ENCODE peak calls at places on chromosomes 7 and 10, in seven cellular contexts. One of them, this sample, is unnamed.

GRCh38 chr10:96512524-96512991 is 1.2 kb downstream of the TLL2 start:
- DNase-seq in RWPE1: no peak
- DNase-seq in memory B cell: no peak
- DNase-seq in NCI-H2171: no peak
- DNase-seq in iPS DF 6.9: no peak
- DNase-seq in right lobe of liver: no peak
- DNase-seq in cardiac muscle cell: peak
- DNase-seq in this sample: no peak

GRCh38 chr7:148303295-148304013 is 287.1 kb upstream of the C7orf33 start:
- DNase-seq in RWPE1: peak
- DNase-seq in memory B cell: no peak
- DNase-seq in NCI-H2171: peak
- DNase-seq in iPS DF 6.9: no peak
- DNase-seq in right lobe of liver: no peak
- DNase-seq in cardiac muscle cell: peak
- DNase-seq in this sample: no peak

GRCh38 chr7:136134503-136134902 is 157.3 kb upstream of the MTPN start:
- DNase-seq in RWPE1: peak
- DNase-seq in memory B cell: no peak
- DNase-seq in NCI-H2171: no peak
- DNase-seq in iPS DF 6.9: no peak
- DNase-seq in right lobe of liver: no peak
- DNase-seq in cardiac muscle cell: no peak
- DNase-seq in this sample: no peak

GRCh38 chr10:99279626-99280111 is 44.0 kb upstream of the HPSE2 start:
- DNase-seq in RWPE1: no peak
- DNase-seq in memory B cell: no peak
- DNase-seq in NCI-H2171: no peak
- DNase-seq in iPS DF 6.9: no peak
- DNase-seq in right lobe of liver: no peak
- DNase-seq in cardiac muscle cell: peak
- DNase-seq in this sample: no peak

GRCh38 chr7:120273476-120273975 is 551 bp downstream of the KCND2 start:
- DNase-seq in RWPE1: peak
- DNase-seq in memory B cell: no peak
- DNase-seq in NCI-H2171: peak
- DNase-seq in iPS DF 6.9: no peak
- DNase-seq in right lobe of liver: peak
- DNase-seq in cardiac muscle cell: peak
- DNase-seq in this sample: peak

GRCh38 chr10:43292745-43293676 is 26.1 kb upstream of the RASGEF1A start:
- DNase-seq in RWPE1: peak
- DNase-seq in memory B cell: peak
- DNase-seq in NCI-H2171: peak
- DNase-seq in iPS DF 6.9: no peak
- DNase-seq in right lobe of liver: no peak
- DNase-seq in cardiac muscle cell: peak
- DNase-seq in this sample: peak

GRCh38 chr10:72692897-72693598 is 1.1 kb downstream of the MCU start:
- DNase-seq in RWPE1: no peak
- DNase-seq in memory B cell: no peak
- DNase-seq in NCI-H2171: no peak
- DNase-seq in iPS DF 6.9: no peak
- DNase-seq in right lobe of liver: no peak
- DNase-seq in cardiac muscle cell: peak
- DNase-seq in this sample: peak

GRCh38 chr7:30970594-30971094 is 6.9 kb downstream of the GHRHR start:
- DNase-seq in RWPE1: no peak
- DNase-seq in memory B cell: no peak
- DNase-seq in NCI-H2171: peak
- DNase-seq in iPS DF 6.9: no peak
- DNase-seq in right lobe of liver: no peak
- DNase-seq in cardiac muscle cell: peak
- DNase-seq in this sample: no peak

GRCh38 chr7:67854236-67854635 is 857.6 kb downstream of the TYW1 start:
- DNase-seq in RWPE1: no peak
- DNase-seq in memory B cell: no peak
- DNase-seq in NCI-H2171: peak
- DNase-seq in iPS DF 6.9: no peak
- DNase-seq in right lobe of liver: no peak
- DNase-seq in cardiac muscle cell: no peak
- DNase-seq in this sample: no peak

GRCh38 chr7:27180431-27181175 is 4.4 kb downstream of the HOXA11 start:
- DNase-seq in RWPE1: no peak
- DNase-seq in memory B cell: no peak
- DNase-seq in NCI-H2171: no peak
- DNase-seq in iPS DF 6.9: no peak
- DNase-seq in right lobe of liver: no peak
- DNase-seq in cardiac muscle cell: no peak
- DNase-seq in this sample: no peak

GRCh38 chr7:73829505-73829904 is 1.3 kb upstream of the CLDN4 start:
- DNase-seq in RWPE1: no peak
- DNase-seq in memory B cell: no peak
- DNase-seq in NCI-H2171: no peak
- DNase-seq in iPS DF 6.9: no peak
- DNase-seq in right lobe of liver: no peak
- DNase-seq in cardiac muscle cell: no peak
- DNase-seq in this sample: no peak

GRCh38 chr7:87984088-87984487 is 50.0 kb downstream of the ADAM22 start:
- DNase-seq in RWPE1: no peak
- DNase-seq in memory B cell: no peak
- DNase-seq in NCI-H2171: no peak
- DNase-seq in iPS DF 6.9: no peak
- DNase-seq in right lobe of liver: no peak
- DNase-seq in cardiac muscle cell: no peak
- DNase-seq in this sample: no peak

GRCh38 chr10:84825330-84825729 is 496.9 kb downstream of the CCSER2 start:
- DNase-seq in RWPE1: peak
- DNase-seq in memory B cell: no peak
- DNase-seq in NCI-H2171: no peak
- DNase-seq in iPS DF 6.9: no peak
- DNase-seq in right lobe of liver: no peak
- DNase-seq in cardiac muscle cell: peak
- DNase-seq in this sample: no peak

GRCh38 chr10:1130226-1130625 is 74.0 kb downstream of the WDR37 start:
- DNase-seq in RWPE1: no peak
- DNase-seq in memory B cell: no peak
- DNase-seq in NCI-H2171: no peak
- DNase-seq in iPS DF 6.9: no peak
- DNase-seq in right lobe of liver: no peak
- DNase-seq in cardiac muscle cell: no peak
- DNase-seq in this sample: no peak

GRCh38 chr7:96629884-96630283 is 79.8 kb downstream of the SEM1 start:
- DNase-seq in RWPE1: no peak
- DNase-seq in memory B cell: no peak
- DNase-seq in NCI-H2171: no peak
- DNase-seq in iPS DF 6.9: no peak
- DNase-seq in right lobe of liver: no peak
- DNase-seq in cardiac muscle cell: no peak
- DNase-seq in this sample: no peak

GRCh38 chr10:90087197-90088007 is 386.0 kb downstream of the KIF20B start:
- DNase-seq in RWPE1: peak
- DNase-seq in memory B cell: no peak
- DNase-seq in NCI-H2171: no peak
- DNase-seq in iPS DF 6.9: no peak
- DNase-seq in right lobe of liver: no peak
- DNase-seq in cardiac muscle cell: peak
- DNase-seq in this sample: no peak

GRCh38 chr7:106199813-106200364 is 84.9 kb downstream of the NAMPT start:
- DNase-seq in RWPE1: no peak
- DNase-seq in memory B cell: no peak
- DNase-seq in NCI-H2171: no peak
- DNase-seq in iPS DF 6.9: no peak
- DNase-seq in right lobe of liver: no peak
- DNase-seq in cardiac muscle cell: no peak
- DNase-seq in this sample: no peak

GRCh38 chr10:68665841-68666240 is 55.2 kb upstream of the CCAR1 start:
- DNase-seq in RWPE1: no peak
- DNase-seq in memory B cell: no peak
- DNase-seq in NCI-H2171: no peak
- DNase-seq in iPS DF 6.9: no peak
- DNase-seq in right lobe of liver: no peak
- DNase-seq in cardiac muscle cell: peak
- DNase-seq in this sample: peak

GRCh38 chr7:39458346-39458745 is 107.9 kb upstream of the YAE1 start:
- DNase-seq in RWPE1: no peak
- DNase-seq in memory B cell: no peak
- DNase-seq in NCI-H2171: no peak
- DNase-seq in iPS DF 6.9: no peak
- DNase-seq in right lobe of liver: no peak
- DNase-seq in cardiac muscle cell: no peak
- DNase-seq in this sample: no peak

GRCh38 chr10:116097239-116097751 is 175.7 kb downstream of the GFRA1 start:
- DNase-seq in RWPE1: no peak
- DNase-seq in memory B cell: no peak
- DNase-seq in NCI-H2171: peak
- DNase-seq in iPS DF 6.9: no peak
- DNase-seq in right lobe of liver: no peak
- DNase-seq in cardiac muscle cell: no peak
- DNase-seq in this sample: no peak